ENCODE peak calls at places on chromosomes 4 and X, in four cellular contexts. One of them, this sample, is unnamed.
A peak's percentile ranks its signal among the peaks of the same experiment; 100 is the strongest.

GRCh38 chr4:116668190-116668589 is 417.2 kb downstream of the TRAM1L1 start:
- DNase-seq in H1: peak; percentile 51
- DNase-seq in HepG2: no peak
- DNase-seq in K562: no peak
- DNase-seq in this sample: no peak

GRCh38 chr4:65834707-65835106 is 164.4 kb upstream of the EPHA5 start:
- DNase-seq in H1: no peak
- DNase-seq in HepG2: no peak
- DNase-seq in K562: no peak
- DNase-seq in this sample: no peak

GRCh38 chr4:141853091-141853734 is 216.8 kb downstream of the IL15 start:
- DNase-seq in H1: no peak
- DNase-seq in HepG2: no peak
- DNase-seq in K562: no peak
- DNase-seq in this sample: no peak

GRCh38 chr4:48271048-48271452 is 1.4 kb upstream of the TEC start:
- DNase-seq in H1: no peak
- DNase-seq in HepG2: no peak
- DNase-seq in K562: no peak
- DNase-seq in this sample: no peak

GRCh38 chrX:22063284-22063683 is 31.2 kb downstream of the PHEX start:
- DNase-seq in H1: no peak
- DNase-seq in HepG2: no peak
- DNase-seq in K562: peak; percentile 6
- DNase-seq in this sample: no peak

GRCh38 chr4:13527983-13528822 is 16.1 kb downstream of the NKX3-2 start:
- DNase-seq in H1: peak; percentile 63
- DNase-seq in HepG2: no peak
- DNase-seq in K562: no peak
- DNase-seq in this sample: no peak

GRCh38 chr4:137664055-137664405 is 131.7 kb upstream of the PCDH18 start:
- DNase-seq in H1: no peak
- DNase-seq in HepG2: no peak
- DNase-seq in K562: no peak
- DNase-seq in this sample: no peak

GRCh38 chr4:141455651-141456050 is 180.7 kb upstream of the IL15 start:
- DNase-seq in H1: no peak
- DNase-seq in HepG2: no peak
- DNase-seq in K562: no peak
- DNase-seq in this sample: no peak

GRCh38 chr4:114976901-114977300 is 136.5 kb downstream of the NDST4 start:
- DNase-seq in H1: no peak
- DNase-seq in HepG2: no peak
- DNase-seq in K562: no peak
- DNase-seq in this sample: no peak

GRCh38 chrX:133294126-133294525 is 76.0 kb upstream of the TFDP3 start:
- DNase-seq in H1: no peak
- DNase-seq in HepG2: no peak
- DNase-seq in K562: no peak
- DNase-seq in this sample: no peak

GRCh38 chrX:138877746-138878145 is 166.2 kb upstream of the FGF13 start:
- DNase-seq in H1: no peak
- DNase-seq in HepG2: no peak
- DNase-seq in K562: no peak
- DNase-seq in this sample: no peak

GRCh38 chr4:53015681-53016080 is 153.6 kb downstream of the RASL11B start:
- DNase-seq in H1: no peak
- DNase-seq in HepG2: peak; percentile 66
- DNase-seq in K562: peak; percentile 25
- DNase-seq in this sample: peak; percentile 26

GRCh38 chrX:70219938-70220764 is 14.3 kb upstream of the AWAT1 start:
- DNase-seq in H1: no peak
- DNase-seq in HepG2: peak; percentile 80
- DNase-seq in K562: peak; percentile 38
- DNase-seq in this sample: peak; percentile 50

GRCh38 chr4:79227896-79228295 is 98.0 kb downstream of the NAA11 start:
- DNase-seq in H1: no peak
- DNase-seq in HepG2: no peak
- DNase-seq in K562: no peak
- DNase-seq in this sample: no peak

GRCh38 chrX:16457239-16457638 is 192.7 kb upstream of the S100G start:
- DNase-seq in H1: no peak
- DNase-seq in HepG2: no peak
- DNase-seq in K562: no peak
- DNase-seq in this sample: no peak

GRCh38 chrX:24513416-24513815 is 48.3 kb downstream of the PDK3 start:
- DNase-seq in H1: no peak
- DNase-seq in HepG2: no peak
- DNase-seq in K562: no peak
- DNase-seq in this sample: no peak

GRCh38 chr4:102157984-102158383 is 187.3 kb downstream of the SLC39A8 start:
- DNase-seq in H1: no peak
- DNase-seq in HepG2: no peak
- DNase-seq in K562: no peak
- DNase-seq in this sample: no peak

GRCh38 chr4:38313999-38314561 is 349.9 kb upstream of the KLF3 start:
- DNase-seq in H1: no peak
- DNase-seq in HepG2: no peak
- DNase-seq in K562: peak; percentile 13
- DNase-seq in this sample: no peak

GRCh38 chr4:1604181-1604705 is 79.9 kb downstream of the FAM53A start:
- DNase-seq in H1: no peak
- DNase-seq in HepG2: no peak
- DNase-seq in K562: no peak
- DNase-seq in this sample: no peak

GRCh38 chr4:13246107-13246506 is 238.0 kb downstream of the RAB28 start:
- DNase-seq in H1: no peak
- DNase-seq in HepG2: no peak
- DNase-seq in K562: no peak
- DNase-seq in this sample: no peak

GRCh38 chr4:151409470-151410313 is 716 bp downstream of the FHIP1A start:
- DNase-seq in H1: peak; percentile 81
- DNase-seq in HepG2: peak; percentile 79
- DNase-seq in K562: no peak
- DNase-seq in this sample: peak; percentile 3

GRCh38 chrX:130772313-130773140 is 130.5 kb downstream of the ENOX2 start:
- DNase-seq in H1: no peak
- DNase-seq in HepG2: peak; percentile 0
- DNase-seq in K562: peak; percentile 16
- DNase-seq in this sample: no peak

GRCh38 chr4:123889376-123889945 is 492.9 kb downstream of the SPRY1 start:
- DNase-seq in H1: no peak
- DNase-seq in HepG2: no peak
- DNase-seq in K562: no peak
- DNase-seq in this sample: no peak

GRCh38 chr4:86152454-86152853 is 207.4 kb downstream of the MAPK10 start:
- DNase-seq in H1: no peak
- DNase-seq in HepG2: no peak
- DNase-seq in K562: no peak
- DNase-seq in this sample: no peak

GRCh38 chrX:46575991-46576392 is 2.4 kb downstream of the CHST7 start:
- DNase-seq in H1: no peak
- DNase-seq in HepG2: peak; percentile 48
- DNase-seq in K562: no peak
- DNase-seq in this sample: no peak

GRCh38 chr4:147928400-147928799 is 196.5 kb downstream of the ARHGAP10 start:
- DNase-seq in H1: no peak
- DNase-seq in HepG2: no peak
- DNase-seq in K562: no peak
- DNase-seq in this sample: no peak

GRCh38 chr4:174284181-174284886 is 623 bp downstream of the CEP44 start:
- DNase-seq in H1: no peak
- DNase-seq in HepG2: peak; percentile 58
- DNase-seq in K562: peak; percentile 37
- DNase-seq in this sample: peak; percentile 46

DNA sequence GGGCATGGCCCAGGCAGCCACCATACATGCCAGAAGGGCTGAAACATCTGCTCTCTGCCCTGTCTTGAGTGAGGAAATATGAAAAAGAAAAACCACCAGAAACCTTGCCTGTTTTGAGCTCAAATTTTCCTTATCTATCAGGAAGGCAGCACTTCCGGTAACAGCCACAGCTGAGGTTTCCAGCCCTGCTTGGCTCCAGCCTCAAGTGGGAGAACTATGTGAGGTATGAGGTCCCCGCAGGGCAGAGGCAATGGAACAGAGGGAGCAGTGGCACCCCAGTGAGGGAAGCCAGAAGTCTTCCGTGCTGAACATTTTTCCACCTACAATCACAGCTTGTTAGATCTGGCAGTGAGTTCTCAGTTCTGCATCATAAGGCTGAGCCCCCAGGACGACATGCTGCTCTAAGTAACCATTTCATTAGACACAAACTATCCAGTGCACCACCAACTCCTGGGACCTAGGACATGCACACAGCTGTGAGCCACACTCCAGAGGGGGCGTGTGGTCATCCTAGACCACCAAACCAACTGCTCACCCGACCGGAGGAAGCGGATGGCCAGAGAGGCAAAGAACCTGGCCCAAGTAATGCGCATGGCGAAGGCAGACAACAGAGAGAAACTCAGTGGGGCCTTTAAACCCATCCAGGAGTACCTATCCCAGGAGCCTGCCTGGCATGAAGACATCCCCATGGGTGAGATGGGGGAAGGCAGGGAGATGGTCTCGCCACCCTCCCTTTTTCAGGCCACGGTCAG is 22.6 kb downstream of the WDR1 start:
- DNase-seq in H1: no peak
- DNase-seq in HepG2: no peak
- DNase-seq in K562: no peak
- DNase-seq in this sample: no peak
- TF ChIP-seq FOSL1 in H1: no peak
- TF ChIP-seq FOSL1 in HepG2: no peak
- TF ChIP-seq FOSL1 in K562: no peak
- TF ChIP-seq FOSL1 in this sample: no peak

GRCh38 chr4:108107116-108107515 is 61.6 kb downstream of the LEF1 start:
- DNase-seq in H1: no peak
- DNase-seq in HepG2: no peak
- DNase-seq in K562: no peak
- DNase-seq in this sample: no peak

GRCh38 chr4:108103096-108103495 is 65.6 kb downstream of the LEF1 start:
- DNase-seq in H1: no peak
- DNase-seq in HepG2: no peak
- DNase-seq in K562: no peak
- DNase-seq in this sample: no peak

GRCh38 chr4:108109111-108109510 is 59.6 kb downstream of the LEF1 start:
- DNase-seq in H1: no peak
- DNase-seq in HepG2: no peak
- DNase-seq in K562: no peak
- DNase-seq in this sample: no peak

GRCh38 chr4:108107729-108108382 is 60.9 kb downstream of the LEF1 start:
- DNase-seq in H1: no peak
- DNase-seq in HepG2: no peak
- DNase-seq in K562: peak; percentile 52
- DNase-seq in this sample: no peak

DNA sequence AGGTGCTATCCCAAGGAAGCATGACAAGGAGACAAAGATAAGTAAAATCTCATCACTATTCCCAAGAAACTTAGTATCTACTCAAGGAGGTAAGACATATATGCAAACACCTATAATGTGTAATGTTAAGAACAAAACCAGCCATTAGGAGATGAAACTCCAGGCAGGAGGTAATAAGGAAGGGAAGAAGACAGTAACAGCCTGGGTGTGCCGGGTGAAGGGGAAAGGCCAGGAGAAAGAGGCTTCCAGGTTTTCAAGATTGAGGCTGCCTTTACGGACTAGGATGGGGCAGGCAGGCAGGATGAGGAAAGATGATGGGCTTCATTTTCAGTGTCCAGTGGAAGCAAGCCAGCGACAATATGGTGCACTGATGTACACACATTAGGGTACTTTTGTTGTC is 62.5 kb downstream of the LEF1 start:
- DNase-seq in H1: no peak
- DNase-seq in HepG2: no peak
- DNase-seq in K562: no peak
- DNase-seq in this sample: no peak
- H4K20me1 ChIP-seq in H1: no peaks in the 10 kb centered on the region
- H4K20me1 ChIP-seq in HepG2: no peaks in the 10 kb centered on the region
- H4K20me1 ChIP-seq in K562: no peaks in the 10 kb centered on the region
- H4K20me1 ChIP-seq in this sample: no peaks in the 10 kb centered on the region

DNA sequence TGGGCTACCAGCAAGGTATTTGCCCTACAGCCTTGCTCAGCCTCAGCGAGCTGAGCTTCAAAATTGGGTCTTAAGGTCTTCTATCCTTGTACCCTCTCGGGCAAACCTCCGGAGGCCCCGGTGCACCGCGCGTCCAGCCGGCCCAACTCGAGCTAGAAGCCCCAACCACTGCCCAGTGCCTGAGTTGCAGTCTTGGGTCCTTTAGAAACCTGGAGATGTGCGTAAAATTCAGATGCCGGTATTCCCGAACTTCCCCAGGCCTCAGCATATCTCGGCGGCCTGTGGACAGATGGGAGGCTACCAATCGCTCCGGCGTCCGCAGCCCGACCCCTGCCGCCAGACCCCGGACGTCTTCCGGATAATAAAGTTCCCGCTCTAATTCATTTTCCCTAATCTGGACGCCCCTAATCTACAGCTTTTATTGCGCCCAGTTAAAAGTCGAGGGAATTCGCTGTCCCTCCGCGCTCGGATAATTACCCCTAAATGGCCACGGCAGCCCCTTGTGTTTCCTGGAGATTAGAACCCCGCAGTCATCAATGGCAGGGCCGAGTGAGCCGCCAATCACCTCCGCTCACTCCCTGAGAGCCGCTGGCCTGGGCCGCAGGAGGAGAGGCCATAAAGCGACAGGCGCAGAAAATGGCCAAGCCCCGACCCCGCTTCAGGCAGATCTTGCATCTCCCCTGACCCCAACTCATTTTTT is 1.5 kb upstream of the MSX1 start:
- DNase-seq in H1: no peak
- DNase-seq in HepG2: no peak
- DNase-seq in K562: no peak
- DNase-seq in this sample: no peak
- TF ChIP-seq FOSL1 in H1: no peak
- TF ChIP-seq FOSL1 in HepG2: no peak
- TF ChIP-seq FOSL1 in K562: no peak
- TF ChIP-seq FOSL1 in this sample: no peak

GRCh38 chr4:3371581-3372001 is 70.2 kb upstream of the HGFAC start:
- DNase-seq in H1: peak; percentile 56
- DNase-seq in HepG2: no peak
- DNase-seq in K562: no peak
- DNase-seq in this sample: no peak
- H4K20me1 ChIP-seq in H1: peaks cover 20% of the 10 kb centered on the region
- H4K20me1 ChIP-seq in HepG2: no peaks in the 10 kb centered on the region
- H4K20me1 ChIP-seq in K562: peaks cover 48% of the 10 kb centered on the region
- H4K20me1 ChIP-seq in this sample: no peaks in the 10 kb centered on the region

GRCh38 chr4:33825685-33826084 is 2418.6 kb downstream of the ARAP2 start:
- DNase-seq in H1: no peak
- DNase-seq in HepG2: no peak
- DNase-seq in K562: no peak
- DNase-seq in this sample: no peak
- TF ChIP-seq FOSL1 in H1: no peak
- TF ChIP-seq FOSL1 in HepG2: no peak
- TF ChIP-seq FOSL1 in K562: no peak
- TF ChIP-seq FOSL1 in this sample: no peak

This sample was measured in HCT116.